ENCODE peak calls at places on chromosomes 2 and 18, in ten cellular contexts. N is EL; Z is H4; S is left lung; Y is stimulated activated CD8-positive, alpha-beta memory T cell treated with anti-CD3 and anti-CD28 coated beads, Interleukin-15, amount 100 ng/mL, for 1 hour; K is NCI-H2081 treated with DMSO at 0.1 percent for 48 hours; B is activated T-cell treated with anti-CD3 and anti-CD28 coated beads for 1 hour; P is transverse colon; A is activated CD4-positive, alpha-beta T cell treated with anti-CD3 and anti-CD28 coated beads, Interleukin-2, amount 50 U/mL, for 1 hour; U is caudate nucleus. R is an unnamed sample.

GRCh38 chr2:138373993-138374408 is 127.6 kb upstream of the SPOPL start:
- DNase-seq in S (no peak), N (peak; percentile 37), P (no peak), K (no peak), U (peak; percentile 5), A (no peak), B (no peak), Z (peak; percentile 31), Y (no peak), R (peak; percentile 24)

GRCh38 chr2:165596788-165597187 is 127.3 kb downstream of the CSRNP3 start:
- DNase-seq in A (no peak), B (no peak), N (no peak), P (no peak), K (no peak), Z (no peak), U (no peak), S (no peak), Y (no peak), R (no peak)

GRCh38 chr2:128464456-128464855 is 145.8 kb upstream of the HS6ST1 start:
- DNase-seq in K (no peak), Y (no peak), B (no peak), S (no peak), P (no peak), U (no peak), Z (no peak), A (no peak), N (no peak), R (no peak)

GRCh38 chr2:53880756-53881155 is 21.0 kb upstream of the GPR75 start:
- DNase-seq in A (no peak), Z (no peak), Y (no peak), P (no peak), K (no peak), S (no peak), U (no peak), N (peak; percentile 64), B (no peak), R (no peak)

GRCh38 chr2:100603945-100604633 is 41.3 kb downstream of the PDCL3 start:
- DNase-seq in K (no peak), S (no peak), U (peak; percentile 42), N (no peak), Y (no peak), P (no peak), B (no peak), A (no peak), Z (no peak), R (no peak)

GRCh38 chr2:219418155-219418569 is at the start of gene DES:
- DNase-seq in U (no peak), Z (no peak), N (no peak), A (no peak), B (no peak), K (no peak), S (no peak), Y (no peak), P (peak; percentile 52), R (no peak)

GRCh38 chr2:12861344-12861942 is 144.7 kb downstream of the TRIB2 start:
- DNase-seq in Y (no peak), N (peak; percentile 63), B (no peak), K (no peak), A (no peak), U (no peak), S (no peak), Z (no peak), P (no peak), R (no peak)

GRCh38 chr18:69757733-69758132 is 189.9 kb downstream of the CD226 start:
- DNase-seq in Y (no peak), P (no peak), Z (no peak), U (peak; percentile 65), A (no peak), K (peak; percentile 85), B (no peak), S (no peak), N (no peak), R (peak; percentile 2)

GRCh38 chr2:177433402-177433801 is 40.8 kb downstream of the AGPS start:
- DNase-seq in Z (no peak), N (no peak), K (no peak), U (no peak), Y (no peak), P (no peak), A (no peak), B (no peak), S (no peak), R (no peak)

GRCh38 chr18:8794133-8794986 is 89.0 kb downstream of the MTCL1 start:
- DNase-seq in S (no peak), P (peak; percentile 34), Z (no peak), A (no peak), B (no peak), Y (no peak), K (no peak), U (no peak), N (peak; percentile 78), R (peak; percentile 76)

GRCh38 chr2:212770240-212770639 is 231.6 kb upstream of the ERBB4 start:
- DNase-seq in K (no peak), B (no peak), P (no peak), Z (no peak), Y (no peak), N (peak; percentile 5), U (no peak), S (no peak), A (no peak), R (no peak)

GRCh38 chr18:60693426-60693825 is 320.9 kb upstream of the MC4R start:
- DNase-seq in Y (no peak), N (peak; percentile 3), S (no peak), K (no peak), U (no peak), Z (peak; percentile 12), B (no peak), A (no peak), P (no peak), R (peak; percentile 56)

GRCh38 chr2:200617089-200618050 is 31.6 kb downstream of the AOX1 start:
- DNase-seq in Y (no peak), N (no peak), U (no peak), B (no peak), S (no peak), P (no peak), K (no peak), Z (no peak), A (no peak), R (no peak)

GRCh38 chr2:28274911-28275685 is 117.6 kb upstream of the FOSL2 start:
- DNase-seq in N (peak; percentile 96), B (no peak), Z (peak; percentile 89), P (peak; percentile 82), K (no peak), A (no peak), U (no peak), S (peak; percentile 38), Y (no peak), R (peak; percentile 97)

GRCh38 chr2:219541611-219542180 is 1.9 kb downstream of the CHPF start:
- DNase-seq in K (peak; percentile 73), U (peak; percentile 80), A (peak; percentile 86), N (peak; percentile 34), Z (peak; percentile 71), P (peak; percentile 93), B (peak; percentile 80), Y (peak; percentile 68), S (peak; percentile 84), R (peak; percentile 88)

GRCh38 chr2:222290691-222291484 is 7.9 kb downstream of the PAX3 start:
- DNase-seq in K (no peak), S (no peak), Y (no peak), B (no peak), Z (no peak), P (no peak), A (no peak), N (peak; percentile 86), U (no peak), R (peak; percentile 60)

GRCh38 chr2:97742381-97742847 is 29.0 kb downstream of the ZAP70 start:
- DNase-seq in K (no peak), B (no peak), Z (no peak), Y (no peak), A (no peak), P (no peak), N (no peak), S (peak; percentile 24), U (no peak), R (peak; percentile 62)

GRCh38 chr18:70411886-70412443 is 123.1 kb downstream of the SOCS6 start:
- DNase-seq in S (no peak), B (no peak), P (no peak), U (no peak), N (no peak), A (no peak), Y (no peak), Z (peak; percentile 47), K (no peak), R (no peak)

GRCh38 chr2:31886700-31887099 is 124.1 kb downstream of the MEMO1 start:
- DNase-seq in A (no peak), U (no peak), K (no peak), B (no peak), P (no peak), Z (no peak), N (no peak), S (no peak), Y (no peak), R (no peak)

GRCh38 chr2:237487496-237487895 is 445 bp downstream of the MLPH start:
- DNase-seq in Z (no peak), S (no peak), B (no peak), A (no peak), U (no peak), K (no peak), Y (no peak), P (no peak), N (peak; percentile 28), R (peak; percentile 34)

GRCh38 chr2:53641290-53641689 is 126.3 kb upstream of the CHAC2 start:
- DNase-seq in A (no peak), P (no peak), S (no peak), Y (no peak), K (no peak), U (no peak), N (no peak), Z (no peak), B (no peak), R (no peak)

GRCh38 chr18:31680836-31681568 is 3.4 kb downstream of the B4GALT6 start:
- DNase-seq in S (no peak), B (no peak), Z (no peak), U (no peak), N (no peak), P (no peak), Y (no peak), K (no peak), A (no peak), R (no peak)

GRCh38 chr2:230124792-230125452 is 56.2 kb upstream of the SLC16A14 start:
- DNase-seq in P (peak; percentile 32), A (no peak), B (no peak), Y (no peak), K (no peak), N (peak; percentile 31), U (peak; percentile 11), S (peak; percentile 66), Z (no peak), R (peak; percentile 20)

GRCh38 chr2:85368921-85369320 is 14.4 kb downstream of the ELMOD3 start:
- DNase-seq in B (no peak), K (no peak), N (no peak), Z (no peak), Y (no peak), U (no peak), P (no peak), S (no peak), A (no peak), R (no peak)

GRCh38 chr2:166293984-166294383 is 81.8 kb downstream of the SCN9A start:
- DNase-seq in Z (no peak), K (no peak), Y (no peak), B (no peak), P (no peak), A (no peak), N (peak; percentile 29), U (no peak), S (no peak), R (no peak)

GRCh38 chr2:70371753-70372152 is 69.9 kb upstream of the FAM136A start:
- DNase-seq in P (no peak), S (no peak), Z (peak; percentile 35), U (no peak), B (no peak), A (no peak), K (no peak), N (peak; percentile 86), Y (no peak), R (peak; percentile 33)

GRCh38 chr2:25712455-25712854 is 39.1 kb upstream of the DTNB start:
- DNase-seq in N (no peak), S (no peak), B (no peak), Z (no peak), Y (no peak), U (no peak), K (no peak), A (no peak), P (no peak), R (no peak)

GRCh38 chr18:47585136-47585535 is 333.7 kb upstream of the SKOR2 start:
- DNase-seq in A (no peak), P (no peak), K (no peak), Y (no peak), N (no peak), S (no peak), Z (no peak), B (no peak), U (no peak), R (no peak)